ENCODE peak calls at places on chromosomes 5 and 9, in seven cellular contexts. B is mucosa of descending colon, G is IMR-90, L is OCI-LY7, P is heart left ventricle, J is neuronal stem cell, Q is lung. O is an unnamed sample. For H3K9me3, the result is how much of the 10 kb centered on the place peaks cover.

GRCh38 chr5:83817591-83817990 is 96.9 kb upstream of the HAPLN1 start:
- DNase-seq in B (no peak), G (no peak), L (no peak), P (no peak), J (no peak), Q (no peak), O (no peak)

GRCh38 chr5:81397169-81397568 is 3.2 kb upstream of the ACOT12 start:
- DNase-seq in B (no peak), G (peak), L (no peak), P (no peak), J (no peak), Q (no peak), O (no peak)

GRCh38 chr5:172479034-172479783 is 24.9 kb upstream of the SH3PXD2B start:
- DNase-seq in B (peak), G (peak), L (peak), P (peak), J (peak), Q (peak), O (peak)

GRCh38 chr5:120368923-120369715 is 95.0 kb upstream of the PRR16 start:
- DNase-seq in B (peak), G (no peak), L (no peak), P (no peak), J (no peak), Q (no peak), O (no peak)

GRCh38 chr5:42057254-42057690 is 132.2 kb downstream of the FBXO4 start:
- DNase-seq in B (peak), G (peak), L (peak), P (no peak), J (peak), Q (peak), O (peak)

GRCh38 chr5:150847334-150847695 is 994 bp downstream of the IRGM start:
- DNase-seq in B (no peak), G (no peak), L (no peak), P (no peak), J (no peak), Q (no peak), O (no peak)

GRCh38 chr5:59769832-59770231 is 123.7 kb downstream of the PDE4D start:
- DNase-seq in B (no peak), G (no peak), L (no peak), P (no peak), J (no peak), Q (no peak), O (no peak)

GRCh38 chr5:145840458-145841132 is 5.5 kb upstream of the PRELID2 start:
- DNase-seq in B (no peak), G (no peak), L (no peak), P (no peak), J (no peak), Q (no peak), O (no peak)

GRCh38 chr9:93862877-93863545 is 92.1 kb downstream of the BARX1 start:
- DNase-seq in B (no peak), G (no peak), L (no peak), P (no peak), J (no peak), Q (no peak), O (no peak)

GRCh38 chr5:17743580-17744435 is 109.5 kb downstream of the TAF11L14 start:
- DNase-seq in B (no peak), G (peak), L (no peak), P (no peak), J (no peak), Q (no peak), O (no peak)

GRCh38 chr5:92758552-92758951 is 822.5 kb downstream of the NR2F1-AS1 start:
- DNase-seq in B (no peak), G (peak), L (no peak), P (no peak), J (no peak), Q (no peak), O (no peak)

GRCh38 chr9:109256381-109256780 is 64.5 kb downstream of the EPB41L4B start:
- DNase-seq in B (no peak), G (peak), L (no peak), P (no peak), J (no peak), Q (no peak), O (no peak)

GRCh38 chr9:95729669-95730368 is 145.7 kb upstream of the ERCC6L2 start:
- DNase-seq in B (no peak), G (no peak), L (no peak), P (no peak), J (no peak), Q (no peak), O (no peak)

GRCh38 chr9:27125936-27126335 is 16.9 kb downstream of the TEK start:
- DNase-seq in B (no peak), G (peak), L (no peak), P (no peak), J (no peak), Q (no peak), O (no peak)

GRCh38 chr5:167579701-167580045 is 711.8 kb upstream of the WWC1 start:
- DNase-seq in B (no peak), G (peak), L (no peak), P (no peak), J (no peak), Q (no peak), O (no peak)

GRCh38 chr5:133685402-133686018 is 73.2 kb upstream of the FSTL4 start:
- DNase-seq in B (no peak), G (no peak), L (no peak), P (no peak), J (no peak), Q (no peak), O (no peak)

GRCh38 chr9:5938449-5938848 is 47.8 kb downstream of the MLANA start:
- DNase-seq in B (no peak), G (no peak), L (no peak), P (no peak), J (no peak), Q (no peak), O (no peak)

GRCh38 chr9:129763235-129763917 is 10.5 kb upstream of the PTGES start:
- DNase-seq in B (no peak), G (peak), L (no peak), P (no peak), J (no peak), Q (peak), O (peak)

GRCh38 chr5:161889971-161890370 is 42.1 kb downstream of the GABRA1 start:
- DNase-seq in B (no peak), G (no peak), L (no peak), P (no peak), J (peak), Q (no peak), O (no peak)

GRCh38 chr9:127943746-127944145 is 6.1 kb upstream of the DPM2 start:
- DNase-seq in B (peak), G (peak), L (peak), P (peak), J (peak), Q (peak), O (peak)

GRCh38 chr5:176587398-176587797 is 22.6 kb downstream of the GPRIN1 start:
- DNase-seq in B (peak), G (no peak), L (no peak), P (no peak), J (no peak), Q (no peak), O (no peak)

GRCh38 chr5:36734422-36734821 is 128.0 kb downstream of the SLC1A3 start:
- DNase-seq in B (no peak), G (peak), L (peak), P (no peak), J (no peak), Q (no peak), O (no peak)

GRCh38 chr5:6745706-6746217 is 32.5 kb downstream of the TENT4A start:
- DNase-seq in B (no peak), G (peak), L (peak), P (no peak), J (no peak), Q (no peak), O (no peak)

GRCh38 chr9:116155700-116156045 is 2.1 kb downstream of the PAPPA start:
- DNase-seq in B (no peak), G (peak), L (no peak), P (no peak), J (no peak), Q (no peak), O (no peak)

GRCh38 chr5:136080113-136080482 is 51.3 kb downstream of the TGFBI start:
- DNase-seq in B (no peak), G (no peak), L (no peak), P (no peak), J (no peak), Q (no peak), O (no peak)

GRCh38 chr5:177335701-177336065 is 15.8 kb downstream of the LMAN2 start:
- DNase-seq in B (peak), G (no peak), L (no peak), P (no peak), J (no peak), Q (no peak), O (no peak)

GRCh38 chr5:102747386-102748166 is 7.5 kb upstream of the PAM start:
- DNase-seq in B (no peak), G (no peak), L (no peak), P (no peak), J (no peak), Q (no peak), O (no peak)

GRCh38 chr9:21996438-21996837 is 1.8 kb downstream of the CDKN2B-AS1 start:
- DNase-seq in B (peak), G (no peak), L (no peak), P (no peak), J (no peak), Q (no peak), O (no peak)

GRCh38 chr5:15001512-15001911 is 129.9 kb upstream of the ANKH start:
- DNase-seq in B (no peak), G (no peak), L (no peak), P (no peak), J (no peak), Q (no peak), O (no peak)

GRCh38 chr5:115507682-115508081 is 36.9 kb downstream of the FEM1C start:
- DNase-seq in B (no peak), G (peak), L (no peak), P (no peak), J (no peak), Q (no peak), O (no peak)

GRCh38 chr9:8683496-8683895 is 883.9 kb upstream of the DMAC1 start:
- DNase-seq in B (no peak), G (no peak), L (no peak), P (no peak), J (no peak), Q (no peak), O (no peak)

GRCh38 chr5:133681896-133682295 is 69.6 kb upstream of the FSTL4 start:
- DNase-seq in B (no peak), G (no peak), L (no peak), P (no peak), J (no peak), Q (no peak), O (no peak)

GRCh38 chr5:119257613-119258012 is 98.2 kb upstream of the TNFAIP8 start:
- DNase-seq in B (no peak), G (no peak), L (no peak), P (no peak), J (no peak), Q (no peak), O (no peak)

DNA sequence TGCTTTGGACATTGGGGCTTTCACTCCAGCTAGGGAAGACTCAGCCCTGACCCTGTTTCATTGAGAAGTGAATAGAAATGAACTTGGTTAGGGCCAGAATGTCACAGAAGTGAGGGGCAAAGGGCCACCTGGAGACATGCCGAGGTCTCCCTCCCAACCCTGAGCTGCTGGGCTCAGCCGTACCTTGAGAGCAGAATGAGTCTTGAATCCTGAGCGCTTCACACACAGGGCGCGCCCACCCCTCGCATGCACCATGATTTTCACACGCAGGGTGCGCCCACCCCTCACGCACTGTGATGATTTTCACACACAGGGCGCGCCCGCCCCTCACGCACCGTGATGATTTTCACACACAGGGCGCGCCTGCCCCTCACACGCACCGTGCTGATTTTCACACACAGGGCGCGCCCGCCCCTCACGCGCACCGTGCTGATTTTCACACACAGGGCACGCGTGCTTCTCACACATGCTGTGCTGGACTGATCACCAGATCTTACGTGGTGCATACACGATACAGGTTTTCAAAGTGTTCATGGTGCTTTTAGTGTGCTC is 99.0 kb downstream of the EHMT1 start:
- DNase-seq in B (no peak), G (no peak), L (no peak), P (no peak), J (no peak), Q (no peak), O (no peak)
- H3K9me3 ChIP-seq in B (under half), G (under half), L (under half), P (under half), J (under half), Q (under half), O (under half)

DNA sequence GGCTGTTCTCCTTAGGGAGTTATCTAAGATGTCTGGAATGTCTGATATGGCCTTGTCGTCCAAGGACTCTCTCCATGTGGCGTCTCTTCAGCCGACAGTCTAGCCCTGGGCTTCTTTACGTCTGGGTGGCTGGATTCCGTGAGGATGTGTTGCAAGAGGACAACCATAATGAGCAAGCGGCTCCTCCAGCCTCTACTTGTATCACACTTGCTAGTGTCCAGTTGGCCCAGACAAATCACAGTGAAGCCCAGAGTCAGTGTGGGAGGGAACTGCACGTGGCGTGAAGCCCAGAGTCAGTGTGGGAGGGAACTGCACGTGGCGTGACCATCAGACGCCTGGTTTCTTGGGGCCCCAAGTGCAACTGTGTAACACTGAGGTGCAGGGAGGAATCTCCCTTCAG is 61.1 kb downstream of the COL23A1 start:
- DNase-seq in B (no peak), G (no peak), L (no peak), P (no peak), J (no peak), Q (no peak), O (no peak)
- H3K9me3 ChIP-seq in B (under half), G (under half), L (under half), P (under half), J (under half), Q (under half), O (under half)

GRCh38 chr5:2519153-2519552 is 232.3 kb downstream of the IRX2 start:
- DNase-seq in B (no peak), G (no peak), L (no peak), P (no peak), J (no peak), Q (no peak), O (no peak)
- H3K9me3 ChIP-seq in B (under half), G (under half), L (under half), P (under half), J (under half), Q (under half), O (under half)

GRCh38 chr9:24817756-24818155 is 272.1 kb upstream of the IZUMO3 start:
- DNase-seq in B (no peak), G (no peak), L (no peak), P (no peak), J (no peak), Q (no peak), O (no peak)
- H3K9me3 ChIP-seq in B (under half), G (under half), L (under half), P (under half), J (under half), Q (under half), O (under half)

GRCh38 chr9:135380321-135380960 is 99.1 kb upstream of the PPP1R26 start:
- DNase-seq in B (no peak), G (no peak), L (no peak), P (no peak), J (no peak), Q (no peak), O (no peak)

GRCh38 chr9:135377431-135377830 is 102.2 kb upstream of the PPP1R26 start:
- DNase-seq in B (no peak), G (no peak), L (no peak), P (no peak), J (no peak), Q (no peak), O (no peak)

GRCh38 chr9:135379540-135380267 is 99.9 kb upstream of the PPP1R26 start:
- DNase-seq in B (no peak), G (no peak), L (no peak), P (no peak), J (no peak), Q (no peak), O (no peak)

GRCh38 chr9:135378751-135379150 is 100.8 kb upstream of the PPP1R26 start:
- DNase-seq in B (no peak), G (no peak), L (no peak), P (no peak), J (no peak), Q (no peak), O (no peak)

DNA sequence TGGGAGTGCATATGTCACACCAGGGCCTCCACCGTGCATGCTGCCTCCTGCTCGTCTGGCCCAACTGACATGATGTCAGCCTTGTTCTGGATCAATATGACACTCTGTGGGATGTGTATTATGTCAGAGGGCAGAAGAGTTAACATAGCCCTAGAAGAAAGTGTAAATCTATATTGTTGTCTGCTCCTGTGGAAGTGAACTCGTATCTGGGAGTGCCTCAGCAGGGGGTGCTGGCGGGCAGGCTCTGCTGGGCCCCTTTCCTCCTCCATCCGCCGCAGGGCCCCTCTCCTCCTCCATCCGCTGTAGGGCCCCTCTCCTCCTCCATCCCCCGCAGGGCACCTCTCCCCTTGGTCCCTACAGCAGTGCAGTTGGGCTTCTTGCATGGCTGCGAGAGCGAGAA is 97.7 kb upstream of the PPP1R26 start:
- DNase-seq in B (no peak), G (no peak), L (no peak), P (no peak), J (no peak), Q (no peak), O (no peak)
- H3K9me3 ChIP-seq in B (under half), G (under half), L (under half), P (under half), J (under half), Q (under half), O (under half)

DNA sequence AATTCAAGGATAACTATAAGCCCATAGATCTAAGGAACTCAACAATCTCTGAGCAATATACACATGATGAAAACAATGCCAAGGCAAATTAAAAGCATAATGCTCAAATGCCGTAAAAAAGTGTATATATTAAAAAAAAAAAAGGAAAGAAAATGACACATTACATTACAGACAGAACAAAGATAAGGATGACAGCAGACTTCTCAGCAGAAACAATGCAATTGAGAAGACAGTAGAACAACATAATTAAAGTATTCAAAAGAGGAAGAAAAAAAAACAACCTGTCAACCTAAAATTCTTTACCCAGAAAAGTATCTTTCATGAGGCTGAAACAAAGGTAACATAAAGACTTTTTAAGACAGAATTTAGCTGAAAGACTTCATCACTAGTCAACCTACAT is 591.7 kb downstream of the ZNF608 start:
- DNase-seq in B (no peak), G (no peak), L (peak), P (no peak), J (no peak), Q (no peak), O (no peak)
- H3K9me3 ChIP-seq in B (under half), G (under half), L (under half), P (under half), J (under half), Q (under half), O (under half)

GRCh38 chr5:66467564-66467963 is 128.6 kb upstream of the MAST4 start:
- DNase-seq in B (no peak), G (no peak), L (peak), P (no peak), J (no peak), Q (no peak), O (no peak)
- H3K9me3 ChIP-seq in B (under half), G (under half), L (under half), P (under half), J (under half), Q (under half), O (under half)

GRCh38 chr9:88421348-88421747 is 33.1 kb downstream of the SPIN1 start:
- DNase-seq in B (no peak), G (no peak), L (no peak), P (no peak), J (no peak), Q (no peak), O (no peak)
- H3K9me3 ChIP-seq in B (under half), G (under half), L (under half), P (under half), J (half or more), Q (under half), O (under half)